ENCODE peak calls at places on chromosome 14, in seven cellular contexts. One of them, this sample, is unnamed.

GRCh38 chr14:106657460-106657859 is 1131.1 kb downstream of the TMEM121 start:
- DNase-seq in IMR-90: no peak
- DNase-seq in gastrocnemius medialis: no peak
- DNase-seq in K562: no peak
- DNase-seq in transverse colon: peak; percentile 46
- DNase-seq in A549: no peak
- DNase-seq in stomach: no peak
- DNase-seq in this sample: no peak

GRCh38 chr14:73824536-73824935 is 27.1 kb upstream of the PTGR2 start:
- DNase-seq in IMR-90: no peak
- DNase-seq in gastrocnemius medialis: no peak
- DNase-seq in K562: no peak
- DNase-seq in transverse colon: no peak
- DNase-seq in A549: no peak
- DNase-seq in stomach: no peak
- DNase-seq in this sample: no peak

GRCh38 chr14:52356025-52356424 is 41.9 kb downstream of the PTGER2 start:
- DNase-seq in IMR-90: peak; percentile 21
- DNase-seq in gastrocnemius medialis: no peak
- DNase-seq in K562: no peak
- DNase-seq in transverse colon: peak; percentile 55
- DNase-seq in A549: peak; percentile 47
- DNase-seq in stomach: no peak
- DNase-seq in this sample: no peak

GRCh38 chr14:99225804-99226203 is 46.2 kb downstream of the BCL11B start:
- DNase-seq in IMR-90: no peak
- DNase-seq in gastrocnemius medialis: no peak
- DNase-seq in K562: no peak
- DNase-seq in transverse colon: no peak
- DNase-seq in A549: no peak
- DNase-seq in stomach: no peak
- DNase-seq in this sample: no peak

GRCh38 chr14:90695997-90696681 is 120.1 kb downstream of the TTC7B start:
- DNase-seq in IMR-90: no peak
- DNase-seq in gastrocnemius medialis: peak; percentile 74
- DNase-seq in K562: no peak
- DNase-seq in transverse colon: no peak
- DNase-seq in A549: no peak
- DNase-seq in stomach: no peak
- DNase-seq in this sample: no peak

GRCh38 chr14:100362311-100362927 is 39.3 kb downstream of the SLC25A47 start:
- DNase-seq in IMR-90: peak; percentile 77
- DNase-seq in gastrocnemius medialis: no peak
- DNase-seq in K562: no peak
- DNase-seq in transverse colon: no peak
- DNase-seq in A549: no peak
- DNase-seq in stomach: no peak
- DNase-seq in this sample: no peak

GRCh38 chr14:91753501-91754128 is 21.7 kb upstream of the CATSPERB start:
- DNase-seq in IMR-90: no peak
- DNase-seq in gastrocnemius medialis: no peak
- DNase-seq in K562: no peak
- DNase-seq in transverse colon: no peak
- DNase-seq in A549: no peak
- DNase-seq in stomach: no peak
- DNase-seq in this sample: no peak

GRCh38 chr14:90609376-90609775 is 206.9 kb downstream of the TTC7B start:
- DNase-seq in IMR-90: no peak
- DNase-seq in gastrocnemius medialis: no peak
- DNase-seq in K562: no peak
- DNase-seq in transverse colon: no peak
- DNase-seq in A549: no peak
- DNase-seq in stomach: no peak
- DNase-seq in this sample: no peak

GRCh38 chr14:50864911-50865310 is 6.9 kb upstream of the ABHD12B start:
- DNase-seq in IMR-90: no peak
- DNase-seq in gastrocnemius medialis: no peak
- DNase-seq in K562: no peak
- DNase-seq in transverse colon: no peak
- DNase-seq in A549: no peak
- DNase-seq in stomach: no peak
- DNase-seq in this sample: no peak

GRCh38 chr14:106840258-106840657 is 1313.9 kb downstream of the TMEM121 start:
- DNase-seq in IMR-90: no peak
- DNase-seq in gastrocnemius medialis: no peak
- DNase-seq in K562: no peak
- DNase-seq in transverse colon: no peak
- DNase-seq in A549: no peak
- DNase-seq in stomach: no peak
- DNase-seq in this sample: no peak

GRCh38 chr14:49942090-49942489 is 49.2 kb downstream of the ARF6 start:
- DNase-seq in IMR-90: no peak
- DNase-seq in gastrocnemius medialis: no peak
- DNase-seq in K562: no peak
- DNase-seq in transverse colon: no peak
- DNase-seq in A549: no peak
- DNase-seq in stomach: no peak
- DNase-seq in this sample: no peak

GRCh38 chr14:100072783-100073346 is 7.6 kb downstream of the EVL start:
- DNase-seq in IMR-90: no peak
- DNase-seq in gastrocnemius medialis: no peak
- DNase-seq in K562: peak; percentile 30
- DNase-seq in transverse colon: peak; percentile 75
- DNase-seq in A549: no peak
- DNase-seq in stomach: peak; percentile 47
- DNase-seq in this sample: peak; percentile 77

DNA sequence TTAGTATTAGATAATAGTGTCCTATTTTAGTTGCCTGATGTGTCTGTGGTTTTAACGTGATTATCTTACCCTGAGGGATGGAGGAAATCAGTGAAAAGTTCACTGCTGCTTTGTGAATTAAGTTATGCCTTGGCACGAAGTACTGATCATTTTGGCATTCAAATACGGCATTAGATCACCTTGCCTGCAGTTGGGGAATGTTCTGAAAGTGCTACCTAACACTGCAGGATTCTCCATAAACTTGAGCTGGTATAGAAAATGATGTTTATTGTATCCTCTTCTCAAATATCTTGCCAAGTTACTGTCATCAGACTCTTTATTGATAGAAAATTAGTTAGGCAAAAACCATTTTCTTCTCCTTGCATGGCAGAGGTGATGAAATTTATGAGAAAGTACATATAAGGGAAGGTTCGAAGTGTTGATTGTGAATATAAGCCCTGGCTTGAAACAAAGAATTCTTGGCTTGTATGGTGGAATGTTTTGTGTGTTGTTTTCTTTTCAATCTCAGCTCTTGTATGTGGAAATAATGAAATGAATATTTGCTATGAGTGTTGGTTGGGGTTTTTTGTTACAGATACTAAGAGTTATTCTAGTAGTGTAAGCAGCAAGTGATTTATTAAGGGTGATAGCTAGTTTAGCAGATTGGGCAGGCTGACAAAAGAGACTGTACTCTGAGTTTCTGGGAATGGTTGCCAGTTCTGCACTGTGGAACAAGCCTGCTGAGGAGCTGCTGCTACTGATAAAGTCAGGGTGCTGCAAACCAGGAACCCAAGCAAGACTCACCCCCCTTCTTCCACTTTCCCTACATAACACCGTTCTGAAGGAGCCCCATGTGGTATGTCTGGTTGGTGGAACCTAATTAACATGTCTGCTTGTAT is 448.3 kb downstream of the PCNX1 start:
- DNase-seq in IMR-90: peak; percentile 68
- DNase-seq in gastrocnemius medialis: no peak
- DNase-seq in K562: peak; percentile 35
- DNase-seq in transverse colon: no peak
- DNase-seq in A549: no peak
- DNase-seq in stomach: peak; percentile 53
- DNase-seq in this sample: peak; percentile 44
- H3K27ac ChIP-seq in IMR-90: peak overlapping the region; percentile 65
- H3K27ac ChIP-seq in gastrocnemius medialis: no peak overlapping the region
- H3K27ac ChIP-seq in K562: peak overlapping the region; percentile 55
- H3K27ac ChIP-seq in transverse colon: peak overlapping the region; percentile 62
- H3K27ac ChIP-seq in A549: no peak overlapping the region
- H3K27ac ChIP-seq in stomach: peak overlapping the region; percentile 41
- H3K27ac ChIP-seq in this sample: peak overlapping the region; percentile 81

GRCh38 chr14:57871487-57872080 is 5.7 kb upstream of the SLC35F4 start:
- DNase-seq in IMR-90: peak; percentile 28
- DNase-seq in gastrocnemius medialis: no peak
- DNase-seq in K562: peak; percentile 14
- DNase-seq in transverse colon: no peak
- DNase-seq in A549: peak; percentile 43
- DNase-seq in stomach: no peak
- DNase-seq in this sample: no peak
- TF ChIP-seq CTCF in IMR-90: peak; percentile 53
- TF ChIP-seq CTCF in gastrocnemius medialis: no peak
- TF ChIP-seq CTCF in K562: peak; percentile 45
- TF ChIP-seq CTCF in transverse colon: peak; percentile 31
- TF ChIP-seq CTCF in A549: peak; percentile 67
- TF ChIP-seq CTCF in stomach: no peak
- TF ChIP-seq CTCF in this sample: no peak

GRCh38 chr14:23006544-23007419 is 3.2 kb downstream of the C14orf93 start:
- DNase-seq in IMR-90: peak; percentile 97
- DNase-seq in gastrocnemius medialis: peak; percentile 98
- DNase-seq in K562: peak; percentile 99
- DNase-seq in transverse colon: peak; percentile 97
- DNase-seq in A549: peak; percentile 99
- DNase-seq in stomach: peak; percentile 98
- DNase-seq in this sample: peak; percentile 95

GRCh38 chr14:23005861-23006534 is 3.9 kb downstream of the C14orf93 start:
- DNase-seq in IMR-90: peak; percentile 40
- DNase-seq in gastrocnemius medialis: no peak
- DNase-seq in K562: no peak
- DNase-seq in transverse colon: no peak
- DNase-seq in A549: no peak
- DNase-seq in stomach: no peak
- DNase-seq in this sample: no peak

GRCh38 chr14:23008836-23009235 is 1.1 kb downstream of the C14orf93 start:
- DNase-seq in IMR-90: no peak
- DNase-seq in gastrocnemius medialis: no peak
- DNase-seq in K562: no peak
- DNase-seq in transverse colon: no peak
- DNase-seq in A549: no peak
- DNase-seq in stomach: no peak
- DNase-seq in this sample: no peak

GRCh38 chr14:23009939-23010718 is at the start of gene C14orf93:
- DNase-seq in IMR-90: peak; percentile 48
- DNase-seq in gastrocnemius medialis: peak; percentile 85
- DNase-seq in K562: peak; percentile 93
- DNase-seq in transverse colon: peak; percentile 88
- DNase-seq in A549: peak; percentile 73
- DNase-seq in stomach: peak; percentile 82
- DNase-seq in this sample: peak; percentile 82

DNA sequence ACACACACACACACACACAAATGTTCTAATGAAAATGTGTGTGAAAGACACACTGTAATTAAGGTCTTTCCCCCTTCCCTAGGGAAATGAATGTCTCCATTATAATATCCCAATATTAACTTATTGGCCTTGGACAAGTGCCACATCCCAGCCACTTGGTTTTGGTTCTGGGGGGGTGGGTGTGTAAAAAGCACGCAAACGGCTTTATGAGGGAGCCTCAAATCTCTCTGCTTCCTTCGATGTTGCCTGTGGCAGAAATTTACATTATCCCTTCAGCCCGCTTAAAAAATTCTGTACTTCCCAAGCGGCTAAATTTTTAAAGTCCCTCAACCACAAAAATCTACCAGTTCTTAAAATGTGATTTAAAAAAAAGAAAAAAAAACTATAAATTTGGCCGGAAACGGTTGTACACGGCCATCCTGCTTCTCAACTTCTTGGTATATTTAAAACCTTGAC is 432 bp downstream of the C14orf93 start:
- DNase-seq in IMR-90: no peak
- DNase-seq in gastrocnemius medialis: no peak
- DNase-seq in K562: no peak
- DNase-seq in transverse colon: no peak
- DNase-seq in A549: no peak
- DNase-seq in stomach: no peak
- DNase-seq in this sample: no peak
- TF ChIP-seq POLR2A in IMR-90: no peak
- TF ChIP-seq POLR2A in gastrocnemius medialis: no peak
- TF ChIP-seq POLR2A in K562: no peak
- TF ChIP-seq POLR2A in transverse colon: no peak
- TF ChIP-seq POLR2A in A549: no peak
- TF ChIP-seq POLR2A in stomach: no peak
- TF ChIP-seq POLR2A in this sample: no peak

DNA sequence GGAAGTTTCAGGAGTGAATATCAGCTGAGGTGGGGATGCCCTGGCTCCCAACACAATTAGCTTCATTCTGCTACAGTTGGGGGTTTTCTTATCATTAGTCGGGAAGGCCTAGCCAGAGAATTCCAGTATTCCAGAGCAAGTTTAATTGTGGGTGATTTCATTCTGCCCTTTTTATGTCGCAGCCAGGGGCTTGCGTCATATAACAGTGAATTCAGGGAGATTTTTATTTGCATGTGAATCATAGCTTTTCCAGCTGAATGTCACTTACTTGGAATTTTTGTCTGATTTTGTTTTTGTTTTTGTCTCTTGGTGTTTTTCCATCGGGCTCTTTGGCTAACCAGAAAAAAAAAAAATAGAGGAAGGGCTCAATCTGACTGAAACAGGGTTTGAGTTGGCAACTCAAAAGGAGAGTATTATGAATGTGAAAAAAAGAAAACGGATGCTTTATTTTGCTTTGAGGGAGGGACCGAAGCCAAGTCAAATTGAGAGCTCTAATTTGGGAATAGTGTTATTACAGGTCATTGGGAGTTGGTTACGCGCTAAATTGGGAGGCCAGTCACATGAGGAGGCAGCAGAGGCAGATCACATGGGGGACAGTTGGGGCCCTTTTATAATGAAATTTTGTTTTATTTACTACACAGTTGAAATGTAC is 119.4 kb downstream of the SAMD4A start:
- DNase-seq in IMR-90: peak; percentile 91
- DNase-seq in gastrocnemius medialis: peak; percentile 70
- DNase-seq in K562: no peak
- DNase-seq in transverse colon: no peak
- DNase-seq in A549: peak; percentile 23
- DNase-seq in stomach: no peak
- DNase-seq in this sample: no peak
- H3K27ac ChIP-seq in IMR-90: peak overlapping the region; percentile 72
- H3K27ac ChIP-seq in gastrocnemius medialis: peak overlapping the region; percentile 94
- H3K27ac ChIP-seq in K562: no peak overlapping the region
- H3K27ac ChIP-seq in transverse colon: peak overlapping the region; percentile 71
- H3K27ac ChIP-seq in A549: peak overlapping the region; percentile 80
- H3K27ac ChIP-seq in stomach: peak overlapping the region; percentile 78
- H3K27ac ChIP-seq in this sample: peak overlapping the region; percentile 92

This sample was measured in breast epithelium.